ENCODE peak calls at places on chromosomes 4 and X, in four cellular contexts. X is left ventricle myocardium inferior, T is ascending aorta, I is testis. Y is an unnamed sample.

GRCh38 chrX:1646009-1646408 is 31.1 kb downstream of the ASMT start:
- DNase-seq in X (no peak), T (no peak), I (no peak), Y (no peak)

GRCh38 chr4:141352775-141353544 is 132.3 kb downstream of the ZNF330 start:
- DNase-seq in X (no peak), T (no peak), I (no peak), Y (no peak)

GRCh38 chr4:47032405-47033106 is 1.2 kb downstream of the GABRB1 start:
- DNase-seq in X (peak; percentile 46), T (no peak), I (peak; percentile 70), Y (peak; percentile 74)

GRCh38 chr4:103098746-103099421 is 750 bp downstream of the BDH2 start:
- DNase-seq in X (no peak), T (no peak), I (no peak), Y (no peak)

GRCh38 chrX:69153060-69153730 is 12.1 kb downstream of the PJA1 start:
- DNase-seq in X (no peak), T (no peak), I (peak; percentile 51), Y (no peak)

GRCh38 chr4:41819621-41820020 is 71.1 kb upstream of the PHOX2B start:
- DNase-seq in X (no peak), T (no peak), I (no peak), Y (no peak)

GRCh38 chr4:185304541-185304940 is 91.2 kb downstream of the LRP2BP start:
- DNase-seq in X (no peak), T (no peak), I (no peak), Y (no peak)

GRCh38 chr4:107036602-107037151 is 564 bp upstream of the DKK2 start:
- DNase-seq in X (no peak), T (no peak), I (no peak), Y (no peak)

GRCh38 chr4:120691536-120691935 is 231.0 kb downstream of the PRDM5 start:
- DNase-seq in X (no peak), T (no peak), I (no peak), Y (no peak)

GRCh38 chr4:151029537-151029936 is 14.5 kb upstream of the LRBA start:
- DNase-seq in X (no peak), T (no peak), I (no peak), Y (no peak)

GRCh38 chrX:12378263-12378662 is 240.0 kb downstream of the FRMPD4 start:
- DNase-seq in X (no peak), T (no peak), I (no peak), Y (no peak)

GRCh38 chr4:11497212-11497806 is 68.6 kb upstream of the HS3ST1 start:
- DNase-seq in X (no peak), T (no peak), I (no peak), Y (no peak)

GRCh38 chr4:140705625-140706275 is 50.4 kb downstream of the TBC1D9 start:
- DNase-seq in X (no peak), T (no peak), I (no peak), Y (no peak)

GRCh38 chr4:174265917-174266316 is 17.6 kb downstream of the FBXO8 start:
- DNase-seq in X (no peak), T (no peak), I (no peak), Y (no peak)

GRCh38 chr4:138868562-138868961 is 147.0 kb upstream of the NOCT start:
- DNase-seq in X (no peak), T (no peak), I (no peak), Y (no peak)

GRCh38 chr4:93199492-93199891 is 629.1 kb upstream of the ATOH1 start:
- DNase-seq in X (no peak), T (no peak), I (no peak), Y (no peak)

GRCh38 chrX:152637649-152638442 is at the start of gene GABRQ:
- DNase-seq in X (peak; percentile 13), T (no peak), I (peak; percentile 84), Y (no peak)

GRCh38 chrX:46912673-46913491 is 661 bp downstream of the JADE3 start:
- DNase-seq in X (peak; percentile 25), T (no peak), I (peak; percentile 37), Y (peak; percentile 21)

GRCh38 chrX:96722793-96723192 is 38.2 kb downstream of the DIAPH2 start:
- DNase-seq in X (no peak), T (no peak), I (no peak), Y (no peak)

GRCh38 chrX:67780694-67781109 is 236.9 kb downstream of the AR start:
- DNase-seq in X (peak; percentile 67), T (peak; percentile 29), I (peak; percentile 63), Y (peak; percentile 68)

GRCh38 chr4:53196195-53196641 is 169.6 kb downstream of the SCFD2 start:
- DNase-seq in X (no peak), T (no peak), I (no peak), Y (no peak)

GRCh38 chrX:9538544-9539045 is 73.7 kb downstream of the TBL1X start:
- DNase-seq in X (no peak), T (no peak), I (peak; percentile 54), Y (no peak)

GRCh38 chr4:81635747-81636146 is 164.0 kb upstream of the RASGEF1B start:
- DNase-seq in X (no peak), T (peak; percentile 20), I (peak; percentile 26), Y (peak; percentile 67)

GRCh38 chrX:39936886-39937770 is 160.6 kb downstream of the BCOR start:
- DNase-seq in X (no peak), T (no peak), I (no peak), Y (no peak)

GRCh38 chr4:110628321-110629213 is 5.7 kb upstream of the PITX2 start:
- DNase-seq in X (no peak), T (no peak), I (no peak), Y (no peak)

GRCh38 chr4:41538017-41538733 is at the start of gene LIMCH1:
- DNase-seq in X (peak; percentile 73), T (peak; percentile 62), I (peak; percentile 30), Y (peak; percentile 89)

GRCh38 chrX:44152867-44153266 is 179.7 kb upstream of the NDP start:
- DNase-seq in X (no peak), T (no peak), I (no peak), Y (no peak)

GRCh38 chr4:80619070-80619674 is 283.6 kb downstream of the CFAP299 start:
- DNase-seq in X (no peak), T (no peak), I (peak; percentile 31), Y (no peak)

GRCh38 chr4:138948918-138949317 is 66.7 kb upstream of the NOCT start:
- DNase-seq in X (no peak), T (no peak), I (no peak), Y (no peak)

GRCh38 chrX:110430293-110431076 is 71.8 kb downstream of the RTL9 start:
- DNase-seq in X (no peak), T (no peak), I (no peak), Y (no peak)

GRCh38 chr4:68368566-68369473 is 18.9 kb upstream of the YTHDC1 start:
- DNase-seq in X (no peak), T (no peak), I (no peak), Y (no peak)

GRCh38 chr4:112297495-112297894 is 326 bp downstream of the ALPK1 start:
- DNase-seq in X (no peak), T (no peak), I (no peak), Y (no peak)
- H3K4me1 ChIP-seq in X (peaks cover 26% of the 10 kb centered on the region), T (no peaks in the 10 kb centered on the region), I (no peaks in the 10 kb centered on the region), Y (peaks cover 9% of the 10 kb centered on the region)

GRCh38 chr4:71258323-71258722 is 80.5 kb upstream of the SLC4A4 start:
- DNase-seq in X (no peak), T (no peak), I (no peak), Y (no peak)

GRCh38 chr4:71260544-71260943 is 78.3 kb upstream of the SLC4A4 start:
- DNase-seq in X (no peak), T (no peak), I (no peak), Y (no peak)

GRCh38 chr4:71257761-71258160 is 81.1 kb upstream of the SLC4A4 start:
- DNase-seq in X (no peak), T (no peak), I (no peak), Y (no peak)

GRCh38 chr4:71259911-71260331 is 78.9 kb upstream of the SLC4A4 start:
- DNase-seq in X (no peak), T (no peak), I (no peak), Y (no peak)

DNA sequence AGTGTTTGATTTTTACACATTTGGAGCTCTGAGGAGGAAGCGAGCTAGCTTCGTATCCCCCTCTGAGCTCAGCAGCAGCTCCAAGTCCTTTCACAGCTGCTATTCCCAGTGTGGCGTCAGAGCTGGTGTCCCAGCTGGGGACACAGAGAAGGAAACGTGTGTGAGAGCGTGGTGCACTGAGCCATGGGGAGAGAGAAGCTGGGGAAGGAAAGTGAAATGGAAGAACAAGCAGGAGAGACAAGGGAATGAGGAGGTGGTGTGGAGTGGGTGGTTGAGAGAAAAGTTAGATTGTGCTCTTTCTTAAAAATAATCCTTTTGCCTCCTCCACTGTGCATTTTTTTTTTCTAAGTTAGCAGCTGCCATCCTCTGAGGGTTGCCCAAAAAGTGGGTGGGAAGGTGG is 79.5 kb upstream of the SLC4A4 start:
- DNase-seq in X (no peak), T (no peak), I (no peak), Y (no peak)
- H3K27ac ChIP-seq in X (peak overlapping the region; percentile 88), T (no peak overlapping the region), I (no peak overlapping the region), Y (no peak overlapping the region)

GRCh38 chr4:40212674-40213504 is 16.1 kb downstream of the RHOH start:
- DNase-seq in X (no peak), T (no peak), I (no peak), Y (no peak)
- H3K4me1 ChIP-seq in X (no peaks in the 10 kb centered on the region), T (no peaks in the 10 kb centered on the region), I (no peaks in the 10 kb centered on the region), Y (no peaks in the 10 kb centered on the region)

GRCh38 chrX:23952401-23952800 is 44.6 kb downstream of the CXorf58 start:
- DNase-seq in X (no peak), T (no peak), I (no peak), Y (no peak)

GRCh38 chrX:23954396-23954795 is 46.6 kb downstream of the CXorf58 start:
- DNase-seq in X (no peak), T (no peak), I (no peak), Y (no peak)

GRCh38 chrX:23953908-23954269 is 46.1 kb downstream of the CXorf58 start:
- DNase-seq in X (no peak), T (no peak), I (no peak), Y (no peak)

GRCh38 chrX:23952984-23953907 is 45.4 kb downstream of the CXorf58 start:
- DNase-seq in X (no peak), T (no peak), I (no peak), Y (no peak)
- H3K27ac ChIP-seq in X (no peak overlapping the region), T (no peak overlapping the region), I (no peak overlapping the region), Y (no peak overlapping the region)

GRCh38 chrX:150572206-150572605 is 3.8 kb downstream of the MTM1 start:
- DNase-seq in X (no peak), T (no peak), I (no peak), Y (no peak)

GRCh38 chrX:150575415-150575814 is 7.0 kb downstream of the MTM1 start:
- DNase-seq in X (no peak), T (no peak), I (no peak), Y (no peak)

GRCh38 chrX:150577174-150577573 is 8.8 kb downstream of the MTM1 start:
- DNase-seq in X (no peak), T (no peak), I (no peak), Y (no peak)

GRCh38 chrX:150573702-150574101 is 5.3 kb downstream of the MTM1 start:
- DNase-seq in X (no peak), T (no peak), I (no peak), Y (no peak)

GRCh38 chrX:150574824-150575409 is 6.5 kb downstream of the MTM1 start:
- DNase-seq in X (no peak), T (no peak), I (no peak), Y (no peak)
- H3K4me1 ChIP-seq in X (peaks cover 58% of the 10 kb centered on the region), T (no peaks in the 10 kb centered on the region), I (peaks cover 3% of the 10 kb centered on the region), Y (no peaks in the 10 kb centered on the region)

Y was measured in tibial artery.